ENCODE peak calls at places on chromosomes 6 and 20, in nine cellular contexts. F, Y, G, O, A, Q, W, J and N are unnamed samples.

GRCh38 chr6:170045981-170046667 is 244.8 kb downstream of the DLL1 start:
- DNase-seq in F (no peak), Y (no peak), G (no peak), O (no peak), A (no peak), Q (no peak), W (no peak), J (no peak), N (peak; percentile 7)

GRCh38 chr6:17093692-17094091 is 8.2 kb upstream of the STMND1 start:
- DNase-seq in F (peak; percentile 22), Y (no peak), G (no peak), O (no peak), A (no peak), Q (no peak), W (no peak), J (no peak), N (no peak)

GRCh38 chr20:24461848-24462247 is 7.6 kb upstream of the SYNDIG1 start:
- DNase-seq in F (no peak), Y (no peak), G (no peak), O (no peak), A (no peak), Q (no peak), W (no peak), J (no peak), N (no peak)

GRCh38 chr6:107061125-107062020 is 33.4 kb downstream of the MTRES1 start:
- DNase-seq in F (no peak), Y (no peak), G (no peak), O (no peak), A (no peak), Q (no peak), W (no peak), J (no peak), N (no peak)

GRCh38 chr6:89952361-89952680 is 58.1 kb downstream of the GJA10 start:
- DNase-seq in F (no peak), Y (no peak), G (no peak), O (no peak), A (no peak), Q (no peak), W (no peak), J (no peak), N (no peak)

GRCh38 chr20:24993337-24994185 is 1.0 kb upstream of the APMAP start:
- DNase-seq in F (peak; percentile 12), Y (no peak), G (no peak), O (peak; percentile 65), A (no peak), Q (peak; percentile 46), W (no peak), J (peak; percentile 36), N (peak; percentile 82)

GRCh38 chr20:4091332-4092135 is 76.2 kb upstream of the RNF24 start:
- DNase-seq in F (peak; percentile 46), Y (no peak), G (no peak), O (peak; percentile 29), A (peak; percentile 72), Q (no peak), W (peak; percentile 18), J (peak; percentile 6), N (peak; percentile 43)

GRCh38 chr6:21885532-21886089 is 292.1 kb downstream of the SOX4 start:
- DNase-seq in F (no peak), Y (no peak), G (no peak), O (peak; percentile 91), A (no peak), Q (peak; percentile 44), W (no peak), J (peak; percentile 72), N (peak; percentile 51)

GRCh38 chr20:24871429-24872213 is 77.4 kb upstream of the CST7 start:
- DNase-seq in F (no peak), Y (no peak), G (no peak), O (no peak), A (no peak), Q (no peak), W (no peak), J (no peak), N (no peak)

GRCh38 chr6:47016236-47016635 is 25.9 kb downstream of the ADGRF1 start:
- DNase-seq in F (peak; percentile 47), Y (no peak), G (no peak), O (no peak), A (no peak), Q (peak; percentile 66), W (no peak), J (no peak), N (no peak)

GRCh38 chr20:62132421-62132820 is 10.1 kb downstream of the LSM14B start:
- DNase-seq in F (no peak), Y (no peak), G (no peak), O (no peak), A (no peak), Q (no peak), W (no peak), J (no peak), N (no peak)

GRCh38 chr6:89655122-89655521 is 16.6 kb upstream of the LYRM2 start:
- DNase-seq in F (no peak), Y (no peak), G (no peak), O (no peak), A (no peak), Q (no peak), W (no peak), J (no peak), N (no peak)

GRCh38 chr20:25013478-25014380 is 21.2 kb upstream of the APMAP start:
- DNase-seq in F (no peak), Y (no peak), G (no peak), O (no peak), A (no peak), Q (no peak), W (no peak), J (no peak), N (no peak)

GRCh38 chr6:16949696-16950095 is 152.2 kb upstream of the STMND1 start:
- DNase-seq in F (no peak), Y (no peak), G (no peak), O (no peak), A (no peak), Q (no peak), W (no peak), J (no peak), N (no peak)

GRCh38 chr6:14252271-14252850 is 134.8 kb downstream of the CD83 start:
- DNase-seq in F (no peak), Y (no peak), G (no peak), O (no peak), A (no peak), Q (no peak), W (no peak), J (no peak), N (peak; percentile 93)

GRCh38 chr6:127857051-127857637 is 43.7 kb downstream of the THEMIS start:
- DNase-seq in F (no peak), Y (no peak), G (no peak), O (no peak), A (no peak), Q (no peak), W (no peak), J (no peak), N (no peak)

GRCh38 chr6:47188588-47189021 is 121.1 kb downstream of the TNFRSF21 start:
- DNase-seq in F (no peak), Y (no peak), G (no peak), O (peak; percentile 66), A (no peak), Q (no peak), W (no peak), J (no peak), N (no peak)